ENCODE peak calls at places on chromosomes 2 and 18, in seven cellular contexts. W is right lobe of liver, N is IMR-90, E is GM13977, R is fibroblast of mammary gland, C is lower leg skin, J is RWPE2. A is an unnamed sample.

GRCh38 chr2:43452318-43452731 is 143.5 kb downstream of the THADA start:
- DNase-seq in W (no peak), N (no peak), E (no peak), R (no peak), C (no peak), J (no peak), A (no peak)

GRCh38 chr2:236169741-236170654 is 1.8 kb upstream of the GBX2 start:
- DNase-seq in W (no peak), N (no peak), E (peak), R (no peak), C (no peak), J (no peak), A (no peak)

GRCh38 chr2:190716176-190716807 is 67.4 kb downstream of the NAB1 start:
- DNase-seq in W (no peak), N (no peak), E (no peak), R (no peak), C (no peak), J (no peak), A (no peak)

GRCh38 chr18:46333371-46334199 is 229.4 kb downstream of the HAUS1 start:
- DNase-seq in W (peak), N (no peak), E (no peak), R (no peak), C (no peak), J (peak), A (no peak)

GRCh38 chr2:46695283-46695682 is 215.9 kb downstream of the TMEM247 start:
- DNase-seq in W (no peak), N (no peak), E (no peak), R (peak), C (peak), J (no peak), A (no peak)

GRCh38 chr2:49616800-49617199 is 462.5 kb upstream of the FSHR start:
- DNase-seq in W (no peak), N (no peak), E (peak), R (peak), C (no peak), J (no peak), A (no peak)

GRCh38 chr2:86337235-86338099 is at the start of gene REEP1:
- DNase-seq in W (peak), N (no peak), E (peak), R (no peak), C (no peak), J (no peak), A (no peak)

GRCh38 chr2:237177986-237178385 is 92.3 kb downstream of the COPS8 start:
- DNase-seq in W (no peak), N (no peak), E (no peak), R (no peak), C (peak), J (no peak), A (no peak)

GRCh38 chr2:234834228-234834923 is 117.4 kb upstream of the SH3BP4 start:
- DNase-seq in W (no peak), N (no peak), E (no peak), R (no peak), C (no peak), J (no peak), A (no peak)

GRCh38 chr2:19611491-19612332 is 253.3 kb upstream of the OSR1 start:
- DNase-seq in W (no peak), N (peak), E (no peak), R (peak), C (no peak), J (no peak), A (no peak)

GRCh38 chr18:3411854-3412268 is 38.1 kb upstream of the TGIF1 start:
- DNase-seq in W (peak), N (no peak), E (no peak), R (no peak), C (no peak), J (no peak), A (no peak)

GRCh38 chr18:34837769-34838194 is 127.7 kb downstream of the DTNA start:
- DNase-seq in W (no peak), N (peak), E (no peak), R (peak), C (no peak), J (no peak), A (no peak)

GRCh38 chr2:115848192-115848591 is 1405.8 kb downstream of the DPP10 start:
- DNase-seq in W (no peak), N (no peak), E (no peak), R (no peak), C (no peak), J (no peak), A (no peak)

GRCh38 chr18:10878703-10879102 is 270.7 kb downstream of the PIEZO2 start:
- DNase-seq in W (no peak), N (no peak), E (peak), R (no peak), C (no peak), J (no peak), A (no peak)

GRCh38 chr2:133138693-133139092 is 429.6 kb downstream of the NCKAP5 start:
- DNase-seq in W (no peak), N (no peak), E (no peak), R (no peak), C (no peak), J (no peak), A (no peak)

GRCh38 chr18:35457140-35457704 is 40.5 kb downstream of the INO80C start:
- DNase-seq in W (no peak), N (no peak), E (no peak), R (no peak), C (no peak), J (no peak), A (no peak)

GRCh38 chr2:235698504-235698903 is 204.7 kb downstream of the AGAP1 start:
- DNase-seq in W (no peak), N (no peak), E (no peak), R (no peak), C (no peak), J (no peak), A (no peak)

GRCh38 chr2:126749537-126749936 is 93.6 kb downstream of the GYPC start:
- DNase-seq in W (no peak), N (peak), E (no peak), R (peak), C (no peak), J (no peak), A (no peak)

GRCh38 chr2:61582191-61582590 is 44.0 kb upstream of the XPO1 start:
- DNase-seq in W (no peak), N (no peak), E (no peak), R (no peak), C (no peak), J (no peak), A (no peak)

GRCh38 chr18:29879763-29880162 is 1162.8 kb downstream of the DSC3 start:
- DNase-seq in W (no peak), N (no peak), E (no peak), R (no peak), C (no peak), J (no peak), A (no peak)

GRCh38 chr2:144666032-144666431 is 146.1 kb upstream of the ZEB2 start:
- DNase-seq in W (no peak), N (peak), E (no peak), R (peak), C (no peak), J (no peak), A (no peak)

GRCh38 chr2:110799376-110799775 is 67.0 kb downstream of the ACOXL start:
- DNase-seq in W (no peak), N (no peak), E (no peak), R (no peak), C (no peak), J (no peak), A (no peak)

GRCh38 chr2:110794390-110794789 is 62.0 kb downstream of the ACOXL start:
- DNase-seq in W (no peak), N (no peak), E (no peak), R (no peak), C (no peak), J (no peak), A (no peak)

GRCh38 chr2:110794951-110795350 is 62.6 kb downstream of the ACOXL start:
- DNase-seq in W (no peak), N (no peak), E (no peak), R (no peak), C (no peak), J (no peak), A (no peak)

GRCh38 chr2:110793034-110793433 is 60.7 kb downstream of the ACOXL start:
- DNase-seq in W (no peak), N (no peak), E (no peak), R (no peak), C (no peak), J (no peak), A (no peak)

DNA sequence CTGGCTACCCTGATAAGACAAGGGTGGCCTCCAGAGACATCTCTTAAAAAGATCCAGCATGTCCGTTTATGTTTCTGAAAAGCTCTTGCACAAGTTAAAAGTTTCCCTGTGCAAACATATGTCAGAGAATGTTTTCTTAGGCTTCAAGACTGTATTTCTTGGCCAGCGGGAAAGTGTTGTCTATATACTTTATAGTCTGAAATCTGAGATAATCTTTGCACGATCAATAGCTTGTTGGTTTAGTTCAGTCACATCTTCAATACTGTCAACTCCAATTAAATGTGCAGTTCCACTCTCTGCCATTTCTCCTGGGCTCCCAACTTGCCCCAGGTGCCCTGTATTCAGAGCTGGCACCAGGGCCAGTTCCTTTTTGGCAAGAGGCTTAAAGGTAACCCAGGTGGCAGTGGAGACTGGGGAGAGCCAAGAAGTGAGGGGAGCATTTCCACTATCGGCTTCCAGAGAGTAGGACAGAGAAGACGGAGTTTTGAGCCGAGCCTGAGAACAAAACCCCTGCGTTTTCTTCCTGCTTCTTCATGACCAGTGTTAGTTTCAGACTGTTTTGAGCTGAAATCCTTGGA is 64.4 kb downstream of the ACOXL start:
- DNase-seq in W (no peak), N (no peak), E (no peak), R (no peak), C (no peak), J (no peak), A (no peak)
- TF ChIP-seq CTCF in W (no peak), N (no peak), E (no peak), R (no peak), C (no peak), J (no peak), A (no peak)

DNA sequence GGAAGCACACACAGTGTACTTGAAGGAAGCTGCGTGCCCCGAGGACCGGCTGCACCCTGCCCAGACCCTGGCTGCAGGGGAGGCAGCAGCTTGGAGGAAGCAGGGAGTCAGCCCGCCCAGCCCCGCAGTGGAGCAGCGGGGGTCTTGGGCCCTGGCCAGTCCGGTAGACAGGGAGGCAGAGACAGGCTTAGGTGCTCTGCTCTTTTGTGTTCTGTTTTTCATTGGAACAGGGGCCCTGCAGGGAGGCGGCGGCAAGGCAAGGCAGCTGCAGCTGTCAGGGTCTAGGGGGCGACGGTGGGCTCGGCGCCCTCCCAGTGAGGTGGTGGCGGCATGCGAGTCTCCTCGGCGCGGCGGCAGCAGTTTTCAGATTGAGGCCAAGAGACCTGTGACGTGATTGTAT is 53.3 kb upstream of the TFCP2L1 start:
- DNase-seq in W (no peak), N (no peak), E (no peak), R (no peak), C (no peak), J (no peak), A (no peak)
- TF ChIP-seq CTCF in W (no peak), N (no peak), E (no peak), R (no peak), C (no peak), J (no peak), A (no peak)

DNA sequence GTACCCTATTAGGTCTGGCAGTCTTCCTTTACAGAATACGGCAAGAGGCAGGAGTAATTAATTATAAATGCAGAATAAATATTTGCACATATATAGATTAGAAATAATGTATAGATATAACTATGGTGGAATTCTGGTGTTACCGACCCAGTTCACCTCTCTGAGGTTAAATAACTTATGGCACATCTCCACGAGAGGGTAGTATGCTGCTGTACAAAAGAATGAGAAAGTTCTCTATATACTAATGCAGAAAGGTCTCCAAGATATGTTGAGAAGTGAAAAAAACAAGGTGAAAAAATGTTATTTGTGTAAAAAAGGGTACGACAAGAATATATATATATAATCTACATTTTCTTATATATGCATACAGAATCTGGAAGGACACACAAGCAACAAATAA is 40.8 kb downstream of the MC2R start:
- DNase-seq in W (no peak), N (no peak), E (no peak), R (no peak), C (no peak), J (no peak), A (no peak)
- TF ChIP-seq CTCF in W (no peak), N (no peak), E (peak), R (no peak), C (no peak), J (no peak), A (no peak)

DNA sequence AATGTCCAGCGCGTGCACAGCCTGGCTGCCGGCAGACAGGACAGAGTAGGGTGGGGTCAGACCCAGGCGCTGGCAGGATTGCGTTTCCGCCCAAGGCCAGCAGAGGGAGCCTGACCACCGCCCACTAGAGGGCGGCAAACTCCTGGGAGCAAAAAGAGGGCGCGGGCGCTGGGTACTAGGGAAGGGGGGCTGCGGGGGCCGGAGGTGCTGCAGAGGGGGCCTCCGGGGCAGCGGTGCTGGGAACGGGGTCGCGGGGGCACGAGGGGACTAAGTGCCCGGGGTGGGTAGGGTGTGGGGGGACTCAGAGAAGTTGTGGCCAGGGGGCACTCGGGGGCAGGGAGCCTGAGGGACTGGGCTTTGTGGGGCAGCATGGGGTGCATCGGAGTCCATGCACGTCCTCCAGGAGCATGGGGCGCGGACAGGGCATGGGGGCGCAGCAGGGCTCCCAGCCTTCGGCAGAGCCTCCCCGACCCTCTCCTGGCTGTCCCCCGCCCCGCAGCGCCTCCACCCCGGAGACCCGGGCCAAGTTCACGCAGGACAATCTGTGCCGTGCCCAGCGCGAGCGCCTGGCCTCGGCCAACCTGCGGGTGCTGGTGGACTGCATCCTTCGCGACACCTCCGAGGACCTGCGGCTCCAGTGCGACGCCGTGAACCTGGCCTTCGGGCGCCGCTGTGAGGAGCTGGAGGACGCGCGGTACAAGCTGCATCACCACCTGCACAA is 3.2 kb downstream of the TEKT4 start:
- DNase-seq in W (peak), N (peak), E (peak), R (peak), C (no peak), J (peak), A (no peak)
- TF ChIP-seq CTCF in W (peak), N (peak), E (peak), R (peak), C (no peak), J (peak), A (no peak)

GRCh38 chr2:100924520-100925451 is 77.3 kb upstream of the RPL31 start:
- DNase-seq in W (peak), N (peak), E (peak), R (peak), C (no peak), J (no peak), A (no peak)

GRCh38 chr2:100924122-100924519 is 78.0 kb upstream of the RPL31 start:
- DNase-seq in W (no peak), N (no peak), E (no peak), R (no peak), C (no peak), J (no peak), A (no peak)

GRCh38 chr2:100923461-100924020 is 78.5 kb upstream of the RPL31 start:
- DNase-seq in W (no peak), N (no peak), E (no peak), R (no peak), C (no peak), J (no peak), A (no peak)

GRCh38 chr2:100921685-100922161 is 80.4 kb upstream of the RPL31 start:
- DNase-seq in W (no peak), N (peak), E (no peak), R (peak), C (no peak), J (no peak), A (no peak)

DNA sequence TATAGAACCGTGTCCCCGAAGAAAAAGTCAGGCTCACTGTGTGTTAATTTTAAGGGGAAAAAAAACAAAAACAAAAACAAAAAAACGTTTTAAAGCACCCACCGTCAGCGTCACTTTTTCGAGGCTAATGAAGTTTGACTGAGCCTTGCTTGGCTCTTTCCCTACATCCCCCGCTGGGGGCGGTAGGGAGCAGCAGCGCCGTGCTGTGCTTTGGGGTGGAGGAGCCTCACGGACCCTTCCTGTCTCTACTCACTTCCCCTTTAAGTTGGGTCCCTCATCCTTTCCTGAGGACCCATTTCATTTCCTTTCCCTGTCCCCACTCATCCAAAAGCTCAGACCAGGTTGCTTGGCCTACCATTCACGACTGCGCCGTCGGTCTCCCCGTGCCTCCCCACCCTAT is 82.8 kb upstream of the RPL31 start:
- DNase-seq in W (no peak), N (no peak), E (no peak), R (no peak), C (no peak), J (no peak), A (no peak)
- TF ChIP-seq CTCF in W (no peak), N (peak), E (peak), R (peak), C (no peak), J (no peak), A (no peak)

DNA sequence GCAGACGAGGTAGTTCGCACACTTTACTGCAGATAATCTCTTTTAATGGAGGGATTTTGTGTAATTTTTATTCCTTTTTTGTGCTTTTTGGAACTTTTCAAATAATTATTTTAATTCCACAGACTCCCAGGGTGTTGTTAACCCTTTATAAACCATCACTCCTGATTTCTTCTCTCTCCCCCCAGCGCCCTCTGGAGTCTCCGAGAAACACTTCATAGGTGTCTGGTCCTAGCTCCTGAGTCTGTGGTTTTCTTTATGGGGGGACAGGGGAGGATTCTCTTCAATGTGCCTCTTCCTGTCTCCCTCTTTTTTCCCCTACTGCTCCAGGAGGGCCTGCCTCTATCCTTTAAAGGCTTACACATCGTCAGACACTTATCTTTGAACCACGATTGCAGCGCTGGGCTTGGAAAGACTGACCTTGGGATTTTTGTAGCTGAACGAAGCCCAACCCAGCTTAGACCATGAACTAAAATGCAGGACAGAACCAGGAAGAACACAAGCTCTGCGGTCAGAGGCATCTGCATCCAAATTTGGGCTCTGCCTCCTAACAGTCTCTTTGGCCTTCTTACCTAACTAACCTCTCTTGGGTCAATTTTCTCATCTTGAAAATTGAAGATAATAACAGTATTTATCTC is 7.1 kb upstream of the PKDCC start:
- DNase-seq in W (no peak), N (no peak), E (no peak), R (no peak), C (no peak), J (no peak), A (no peak)
- TF ChIP-seq CTCF in W (no peak), N (peak), E (no peak), R (no peak), C (no peak), J (no peak), A (no peak)

DNA sequence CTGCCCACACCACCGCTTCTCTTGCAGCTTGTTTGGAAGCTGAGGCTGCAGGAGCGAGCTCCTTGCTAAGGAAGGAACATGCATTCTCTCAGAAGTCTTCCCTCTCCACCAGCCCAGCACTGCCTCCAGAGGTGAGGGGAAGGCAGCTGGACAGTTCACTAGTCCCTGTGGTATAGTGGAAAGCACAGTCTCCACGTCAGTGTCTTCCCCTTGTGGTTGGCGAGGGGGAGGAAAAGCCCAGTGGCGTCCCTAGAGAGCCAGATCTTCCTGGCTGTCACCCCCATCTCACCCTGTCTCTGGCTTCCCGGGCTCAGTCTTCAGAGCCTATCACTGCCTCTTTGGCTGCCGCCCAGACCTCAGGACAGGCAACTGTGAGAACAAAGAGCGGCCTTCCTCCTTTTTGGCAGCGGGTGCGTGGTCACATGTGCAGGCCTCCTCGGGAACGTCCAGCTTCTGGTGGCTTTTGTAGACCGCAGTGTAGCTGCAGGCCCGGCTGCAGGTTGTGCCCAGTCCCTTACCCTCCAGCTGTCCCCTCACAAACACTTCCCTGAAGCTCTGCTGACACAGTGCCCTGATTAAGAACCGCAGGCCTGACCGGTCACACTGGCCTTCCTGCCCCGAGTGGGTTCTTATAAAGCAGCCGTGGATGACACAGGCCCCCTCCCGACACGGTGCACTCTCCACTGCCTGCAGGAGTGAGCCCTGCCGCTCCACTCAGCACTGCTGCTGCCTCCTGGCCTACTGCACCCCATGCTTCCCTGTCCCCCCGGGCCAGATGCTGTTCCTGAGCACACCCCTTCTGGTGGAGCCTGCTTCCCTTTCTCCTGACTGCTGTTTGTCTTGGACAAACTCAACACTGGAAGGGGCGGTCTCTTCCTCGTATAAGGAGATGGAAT is 90.9 kb downstream of the RNF144A start:
- DNase-seq in W (peak), N (no peak), E (no peak), R (peak), C (peak), J (no peak), A (no peak)
- TF ChIP-seq CTCF in W (no peak), N (no peak), E (peak), R (peak), C (no peak), J (no peak), A (no peak)